ENCODE peak calls at places on chromosomes 4 and X, in four cellular contexts. One of them, this sample, is unnamed.

GRCh38 chrX:139890991-139891700 is 41.7 kb downstream of the ATP11C start:
- DNase-seq in GM12891: no peak
- DNase-seq in K562: peak
- DNase-seq in GM12878: no peak
- DNase-seq in this sample: no peak

GRCh38 chrX:118171354-118171753 is 54.7 kb upstream of the KLHL13 start:
- DNase-seq in GM12891: no peak
- DNase-seq in K562: no peak
- DNase-seq in GM12878: no peak
- DNase-seq in this sample: no peak

GRCh38 chr4:76457885-76458284 is 22.9 kb downstream of the SHROOM3 start:
- DNase-seq in GM12891: no peak
- DNase-seq in K562: no peak
- DNase-seq in GM12878: no peak
- DNase-seq in this sample: no peak

GRCh38 chrX:71671043-71671829 is 3.9 kb downstream of the LOC101059915 start:
- DNase-seq in GM12891: no peak
- DNase-seq in K562: no peak
- DNase-seq in GM12878: no peak
- DNase-seq in this sample: no peak

GRCh38 chrX:9825129-9825865 is 39.1 kb downstream of the SHROOM2 start:
- DNase-seq in GM12891: no peak
- DNase-seq in K562: no peak
- DNase-seq in GM12878: no peak
- DNase-seq in this sample: no peak

GRCh38 chrX:130984782-130985181 is 73.4 kb upstream of the ARHGAP36 start:
- DNase-seq in GM12891: no peak
- DNase-seq in K562: no peak
- DNase-seq in GM12878: no peak
- DNase-seq in this sample: no peak

GRCh38 chrX:130974323-130974722 is 71.3 kb upstream of the ENOX2 start:
- DNase-seq in GM12891: no peak
- DNase-seq in K562: no peak
- DNase-seq in GM12878: no peak
- DNase-seq in this sample: no peak

GRCh38 chr4:167196386-167196785 is 37.9 kb downstream of the SPOCK3 start:
- DNase-seq in GM12891: no peak
- DNase-seq in K562: no peak
- DNase-seq in GM12878: no peak
- DNase-seq in this sample: no peak

GRCh38 chr4:117983541-117984451 is 50.5 kb upstream of the NDST3 start:
- DNase-seq in GM12891: no peak
- DNase-seq in K562: no peak
- DNase-seq in GM12878: no peak
- DNase-seq in this sample: peak

GRCh38 chrX:127389900-127390299 is 570.4 kb downstream of the PRR32 start:
- DNase-seq in GM12891: no peak
- DNase-seq in K562: no peak
- DNase-seq in GM12878: no peak
- DNase-seq in this sample: no peak

GRCh38 chr4:84260495-84260894 is 238.6 kb downstream of the NKX6-1 start:
- DNase-seq in GM12891: no peak
- DNase-seq in K562: no peak
- DNase-seq in GM12878: no peak
- DNase-seq in this sample: no peak

GRCh38 chrX:123803331-123803983 is 56.4 kb upstream of the XIAP start:
- DNase-seq in GM12891: no peak
- DNase-seq in K562: peak
- DNase-seq in GM12878: no peak
- DNase-seq in this sample: peak

GRCh38 chrX:41167888-41168287 is 82.6 kb downstream of the USP9X start:
- DNase-seq in GM12891: no peak
- DNase-seq in K562: no peak
- DNase-seq in GM12878: no peak
- DNase-seq in this sample: no peak

GRCh38 chrX:11890843-11891514 is 132.9 kb downstream of the MSL3 start:
- DNase-seq in GM12891: no peak
- DNase-seq in K562: no peak
- DNase-seq in GM12878: no peak
- DNase-seq in this sample: no peak

GRCh38 chr4:145679991-145680455 is at the start of gene C4orf51:
- DNase-seq in GM12891: no peak
- DNase-seq in K562: no peak
- DNase-seq in GM12878: no peak
- DNase-seq in this sample: no peak
- TF ChIP-seq POLR2AphosphoS5 in GM12891: no peak
- TF ChIP-seq POLR2AphosphoS5 in K562: no peak
- TF ChIP-seq POLR2AphosphoS5 in GM12878: no peak
- TF ChIP-seq POLR2AphosphoS5 in this sample: no peak

GRCh38 chrX:129719931-129720520 is 18.8 kb upstream of the XPNPEP2 start:
- DNase-seq in GM12891: no peak
- DNase-seq in K562: no peak
- DNase-seq in GM12878: no peak
- DNase-seq in this sample: no peak

GRCh38 chrX:129719268-129719667 is 19.5 kb upstream of the XPNPEP2 start:
- DNase-seq in GM12891: no peak
- DNase-seq in K562: no peak
- DNase-seq in GM12878: no peak
- DNase-seq in this sample: no peak

GRCh38 chrX:129716507-129716906 is 22.3 kb upstream of the XPNPEP2 start:
- DNase-seq in GM12891: no peak
- DNase-seq in K562: no peak
- DNase-seq in GM12878: no peak
- DNase-seq in this sample: no peak

GRCh38 chrX:129718701-129719100 is 20.1 kb upstream of the XPNPEP2 start:
- DNase-seq in GM12891: no peak
- DNase-seq in K562: no peak
- DNase-seq in GM12878: no peak
- DNase-seq in this sample: peak

DNA sequence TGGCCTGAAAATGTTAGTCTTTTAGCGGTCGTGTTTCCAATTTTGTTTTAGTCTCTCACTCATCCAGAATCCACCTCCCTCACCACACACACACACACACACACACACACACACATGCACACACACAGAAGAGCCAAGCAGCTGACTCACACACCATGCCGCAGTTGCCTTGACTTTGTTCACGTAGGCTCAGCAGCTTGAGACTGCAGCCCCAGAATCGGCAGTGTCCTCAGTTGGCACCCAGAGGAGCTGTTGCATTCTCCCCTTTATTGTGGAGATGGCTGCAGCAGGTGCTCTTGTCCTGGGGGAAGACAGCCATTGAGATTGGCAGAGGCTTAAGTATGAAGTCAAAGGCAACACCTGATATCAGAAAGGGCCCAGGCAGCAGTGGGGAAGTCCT is 20.9 kb upstream of the XPNPEP2 start:
- DNase-seq in GM12891: no peak
- DNase-seq in K562: no peak
- DNase-seq in GM12878: no peak
- DNase-seq in this sample: no peak
- TF ChIP-seq SPI1 in GM12891: no peak
- TF ChIP-seq SPI1 in K562: no peak
- TF ChIP-seq SPI1 in GM12878: no peak
- TF ChIP-seq SPI1 in this sample: no peak

DNA sequence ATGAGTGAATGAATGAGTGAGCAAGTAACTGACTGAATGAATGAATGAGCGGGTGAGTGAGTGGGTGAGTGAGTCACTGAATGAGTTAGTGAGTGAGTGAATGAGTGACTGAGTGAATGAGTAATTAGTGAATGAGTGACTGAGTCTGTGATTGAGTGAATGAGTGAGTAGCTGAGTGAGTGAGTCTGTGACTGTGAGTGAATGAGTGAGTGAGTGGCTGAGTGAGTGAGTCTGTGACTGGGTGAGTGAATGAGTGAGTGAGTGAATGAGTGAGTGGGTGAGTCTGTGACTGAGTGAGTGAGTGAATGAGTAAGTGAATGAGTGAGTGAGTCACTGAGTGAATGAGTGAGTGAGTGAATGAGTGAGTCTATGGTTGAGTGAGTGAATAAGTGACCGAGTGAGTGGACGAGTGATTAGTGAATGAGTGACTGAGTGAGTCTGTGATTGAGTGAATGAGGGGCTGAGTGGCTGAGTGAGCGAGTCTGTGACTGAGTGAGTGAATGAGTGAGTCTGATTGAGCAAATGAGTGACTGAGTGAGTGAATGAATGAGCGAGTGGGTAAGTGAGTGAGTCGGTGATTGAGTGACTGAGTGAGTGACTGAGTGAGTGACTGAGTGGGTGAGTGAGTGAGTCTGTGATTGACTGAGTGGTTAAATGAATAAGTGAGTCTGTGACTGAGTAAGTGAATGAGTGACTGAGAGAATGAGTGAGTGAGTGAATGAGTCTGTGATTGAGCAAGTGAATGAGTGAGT is 223.0 kb upstream of the PSAPL1 start:
- DNase-seq in GM12891: no peak
- DNase-seq in K562: no peak
- DNase-seq in GM12878: no peak
- DNase-seq in this sample: no peak
- TF ChIP-seq POLR2AphosphoS5 in GM12891: no peak
- TF ChIP-seq POLR2AphosphoS5 in K562: no peak
- TF ChIP-seq POLR2AphosphoS5 in GM12878: no peak
- TF ChIP-seq POLR2AphosphoS5 in this sample: no peak

GRCh38 chr4:40423735-40424134 is 88.6 kb downstream of the CHRNA9 start:
- DNase-seq in GM12891: no peak
- DNase-seq in K562: no peak
- DNase-seq in GM12878: no peak
- DNase-seq in this sample: peak

GRCh38 chr4:40421839-40422238 is 86.7 kb downstream of the CHRNA9 start:
- DNase-seq in GM12891: no peak
- DNase-seq in K562: no peak
- DNase-seq in GM12878: no peak
- DNase-seq in this sample: no peak

GRCh38 chr4:40427138-40427537 is 92.0 kb downstream of the CHRNA9 start:
- DNase-seq in GM12891: no peak
- DNase-seq in K562: no peak
- DNase-seq in GM12878: no peak
- DNase-seq in this sample: peak

GRCh38 chr4:40422309-40422708 is 87.2 kb downstream of the CHRNA9 start:
- DNase-seq in GM12891: no peak
- DNase-seq in K562: no peak
- DNase-seq in GM12878: no peak
- DNase-seq in this sample: no peak

DNA sequence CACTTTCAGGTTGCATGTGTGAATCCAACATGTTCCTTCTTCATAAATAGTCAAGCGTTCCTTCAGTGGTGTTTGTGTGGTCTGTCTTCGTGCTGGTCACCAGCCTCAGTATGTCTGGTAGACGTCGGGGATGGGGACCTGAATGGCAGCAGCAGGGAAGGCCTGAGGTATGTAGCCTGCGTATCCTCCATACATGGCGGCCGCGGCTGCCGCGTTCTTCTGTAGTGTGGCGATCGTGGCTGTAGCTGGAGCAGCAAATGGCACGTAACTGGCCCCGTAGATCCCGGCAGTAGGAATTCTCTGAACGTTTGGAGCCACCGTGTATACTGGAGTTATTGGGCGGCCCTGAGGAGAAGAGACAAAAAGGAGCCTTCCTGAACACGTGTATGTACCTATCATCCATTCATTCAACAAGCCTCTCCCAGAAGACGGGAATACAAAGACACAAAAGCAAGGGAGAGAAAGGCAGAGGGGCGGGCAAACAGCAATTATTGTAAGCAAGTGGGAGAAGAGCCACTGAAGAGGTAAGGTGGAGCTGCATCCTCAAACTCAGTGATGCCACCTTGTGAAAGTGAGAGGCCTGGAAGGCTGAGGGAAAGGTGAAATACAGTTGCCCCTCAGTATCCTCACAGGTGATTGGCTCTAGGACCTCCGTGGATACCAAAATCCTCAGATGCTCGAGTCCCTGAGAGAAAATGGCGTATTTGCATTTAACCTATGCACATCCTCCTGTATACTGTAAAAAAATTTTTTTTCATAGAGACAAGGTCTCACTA is 90.9 kb downstream of the CHRNA9 start:
- DNase-seq in GM12891: no peak
- DNase-seq in K562: no peak
- DNase-seq in GM12878: no peak
- DNase-seq in this sample: no peak
- TF ChIP-seq SPI1 in GM12891: no peak
- TF ChIP-seq SPI1 in K562: no peak
- TF ChIP-seq SPI1 in GM12878: no peak
- TF ChIP-seq SPI1 in this sample: no peak

GRCh38 chr4:4666693-4667642 is 125.1 kb upstream of the STX18 start:
- DNase-seq in GM12891: no peak
- DNase-seq in K562: no peak
- DNase-seq in GM12878: no peak
- DNase-seq in this sample: no peak

GRCh38 chr4:4668355-4669210 is 126.7 kb upstream of the STX18 start:
- DNase-seq in GM12891: no peak
- DNase-seq in K562: no peak
- DNase-seq in GM12878: no peak
- DNase-seq in this sample: no peak

GRCh38 chr4:4666187-4666586 is 124.3 kb upstream of the STX18 start:
- DNase-seq in GM12891: no peak
- DNase-seq in K562: no peak
- DNase-seq in GM12878: no peak
- DNase-seq in this sample: no peak

GRCh38 chr4:4670869-4671268 is 129.0 kb upstream of the STX18 start:
- DNase-seq in GM12891: no peak
- DNase-seq in K562: no peak
- DNase-seq in GM12878: no peak
- DNase-seq in this sample: no peak

GRCh38 chr4:4667643-4668081 is 125.8 kb upstream of the STX18 start:
- DNase-seq in GM12891: no peak
- DNase-seq in K562: no peak
- DNase-seq in GM12878: no peak
- DNase-seq in this sample: no peak
- TF ChIP-seq POLR2AphosphoS5 in GM12891: no peak
- TF ChIP-seq POLR2AphosphoS5 in K562: no peak
- TF ChIP-seq POLR2AphosphoS5 in GM12878: no peak
- TF ChIP-seq POLR2AphosphoS5 in this sample: no peak

DNA sequence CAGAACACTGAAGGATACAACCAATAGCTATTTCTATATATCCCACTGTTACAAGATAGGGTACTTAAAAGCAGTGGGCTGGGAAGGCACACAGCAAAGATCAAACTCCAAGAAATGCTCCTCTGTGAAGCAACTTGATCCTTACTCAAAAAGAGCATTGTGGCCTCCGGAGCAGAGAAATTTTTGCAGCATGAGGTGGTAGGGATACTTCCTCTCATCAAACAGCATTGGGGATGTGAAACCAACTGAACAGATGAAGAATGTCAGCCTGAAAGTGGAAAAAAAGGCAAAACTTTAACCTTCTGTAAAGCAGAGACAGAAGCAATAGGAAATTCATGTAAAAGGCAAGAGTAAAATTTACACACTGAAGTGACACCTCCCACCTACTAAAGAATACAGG is 92.2 kb downstream of the HUWE1 start:
- DNase-seq in GM12891: no peak
- DNase-seq in K562: no peak
- DNase-seq in GM12878: no peak
- DNase-seq in this sample: no peak
- TF ChIP-seq SPI1 in GM12891: peak
- TF ChIP-seq SPI1 in K562: no peak
- TF ChIP-seq SPI1 in GM12878: peak
- TF ChIP-seq SPI1 in this sample: no peak